ENCODE peak calls at places on chromosomes 1 and 21, in five cellular contexts. U is fibroblast of lung, R is heart right ventricle, M is neural progenitor cell, Q is aorta. G is an unnamed sample.

GRCh38 chr1:154429118-154429517 is 24.0 kb downstream of the IL6R start:
- DNase-seq in U (no peak), R (no peak), M (no peak), Q (no peak), G (no peak)

GRCh38 chr1:207754942-207755689 is 3.3 kb downstream of the CD46 start:
- DNase-seq in U (no peak), R (no peak), M (no peak), Q (no peak), G (no peak)

GRCh38 chr1:9265966-9266365 is 26.7 kb upstream of the SPSB1 start:
- DNase-seq in U (no peak), R (no peak), M (peak; percentile 36), Q (peak; percentile 39), G (no peak)

GRCh38 chr1:156490401-156491032 is 10.1 kb downstream of the MEF2D start:
- DNase-seq in U (no peak), R (peak; percentile 82), M (peak; percentile 66), Q (peak; percentile 69), G (no peak)

GRCh38 chr1:232459826-232460225 is 170.1 kb downstream of the SIPA1L2 start:
- DNase-seq in U (no peak), R (no peak), M (peak; percentile 32), Q (no peak), G (no peak)

GRCh38 chr1:1527092-1527816 is 13.2 kb downstream of the TMEM240 start:
- DNase-seq in U (no peak), R (no peak), M (no peak), Q (no peak), G (no peak)

GRCh38 chr1:52973843-52974242 is 46.8 kb downstream of the SCP2 start:
- DNase-seq in U (no peak), R (no peak), M (no peak), Q (no peak), G (no peak)

GRCh38 chr1:162847839-162848453 is 13.0 kb downstream of the CCDC190 start:
- DNase-seq in U (peak; percentile 86), R (peak; percentile 77), M (peak; percentile 81), Q (peak; percentile 84), G (peak; percentile 80)

GRCh38 chr1:77282866-77283539 is 1.2 kb downstream of the AK5 start:
- DNase-seq in U (no peak), R (no peak), M (peak; percentile 46), Q (no peak), G (no peak)

GRCh38 chr21:36694041-36694515 is 4.8 kb upstream of the SIM2 start:
- DNase-seq in U (peak; percentile 52), R (no peak), M (peak; percentile 56), Q (no peak), G (no peak)

GRCh38 chr1:197837911-197838310 is 62.6 kb upstream of the DENND1B start:
- DNase-seq in U (no peak), R (no peak), M (no peak), Q (no peak), G (no peak)

GRCh38 chr1:82927753-82928152 is 1071.2 kb downstream of the TTLL7 start:
- DNase-seq in U (peak; percentile 12), R (no peak), M (no peak), Q (no peak), G (no peak)

GRCh38 chr1:248851390-248851789 is 7.5 kb downstream of the ZNF692 start:
- DNase-seq in U (no peak), R (no peak), M (no peak), Q (no peak), G (peak; percentile 42)

GRCh38 chr1:9714257-9714718 is 62.8 kb downstream of the PIK3CD start:
- DNase-seq in U (no peak), R (no peak), M (no peak), Q (no peak), G (no peak)

GRCh38 chr1:91712981-91713841 is 172.7 kb downstream of the TGFBR3 start:
- DNase-seq in U (peak; percentile 77), R (peak; percentile 56), M (no peak), Q (no peak), G (peak; percentile 79)

GRCh38 chr1:229025576-229025975 is 245.3 kb upstream of the RAB4A start:
- DNase-seq in U (no peak), R (no peak), M (no peak), Q (no peak), G (no peak)

GRCh38 chr1:153792631-153793041 is 17.4 kb downstream of the SLC27A3 start:
- DNase-seq in U (no peak), R (no peak), M (peak; percentile 23), Q (no peak), G (peak; percentile 66)

GRCh38 chr1:204456826-204457361 is 37.7 kb downstream of the PIK3C2B start:
- DNase-seq in U (peak; percentile 76), R (peak; percentile 69), M (peak; percentile 57), Q (no peak), G (no peak)

GRCh38 chr1:95953005-95953404 is 719.0 kb downstream of the RWDD3 start:
- DNase-seq in U (peak; percentile 47), R (no peak), M (peak; percentile 37), Q (no peak), G (no peak)

GRCh38 chr1:43874716-43875115 is 58.9 kb upstream of the ARTN start:
- DNase-seq in U (no peak), R (no peak), M (no peak), Q (no peak), G (no peak)

GRCh38 chr21:35922618-35923017 is 137.7 kb downstream of the SETD4 start:
- DNase-seq in U (peak; percentile 32), R (no peak), M (no peak), Q (no peak), G (no peak)

GRCh38 chr1:45913183-45913924 is 109.9 kb downstream of the MAST2 start:
- DNase-seq in U (peak; percentile 83), R (peak; percentile 85), M (peak; percentile 16), Q (peak; percentile 72), G (peak; percentile 91)

GRCh38 chr1:212167098-212167497 is 118.1 kb upstream of the PPP2R5A start:
- DNase-seq in U (peak; percentile 80), R (peak; percentile 56), M (no peak), Q (no peak), G (no peak)

GRCh38 chr1:153985341-153985912 is 712 bp downstream of the RAB13 start:
- DNase-seq in U (peak; percentile 83), R (no peak), M (no peak), Q (peak; percentile 66), G (peak; percentile 79)

GRCh38 chr1:183089025-183089639 is 65.9 kb downstream of the LAMC1 start:
- DNase-seq in U (no peak), R (no peak), M (no peak), Q (no peak), G (no peak)

GRCh38 chr1:94039871-94040569 is 80.9 kb downstream of the ABCA4 start:
- DNase-seq in U (peak; percentile 50), R (no peak), M (no peak), Q (no peak), G (peak; percentile 59)

GRCh38 chr1:207789386-207789785 is 37.5 kb downstream of the CD46 start:
- DNase-seq in U (no peak), R (no peak), M (no peak), Q (no peak), G (no peak)

GRCh38 chr1:200627548-200628222 is 7.1 kb upstream of the KIF14 start:
- DNase-seq in U (no peak), R (no peak), M (no peak), Q (no peak), G (no peak)

GRCh38 chr1:43881415-43881814 is 52.2 kb upstream of the ARTN start:
- DNase-seq in U (no peak), R (no peak), M (peak; percentile 34), Q (no peak), G (peak; percentile 50)

GRCh38 chr1:18953656-18954259 is 2.7 kb downstream of the IFFO2 start:
- DNase-seq in U (no peak), R (no peak), M (no peak), Q (no peak), G (no peak)

GRCh38 chr1:178465011-178465410 is 31.8 kb downstream of the CLEC20A start:
- DNase-seq in U (peak; percentile 54), R (no peak), M (no peak), Q (no peak), G (no peak)

GRCh38 chr1:166933633-166934032 is 41.7 kb downstream of the ILDR2 start:
- DNase-seq in U (no peak), R (no peak), M (no peak), Q (no peak), G (no peak)

DNA sequence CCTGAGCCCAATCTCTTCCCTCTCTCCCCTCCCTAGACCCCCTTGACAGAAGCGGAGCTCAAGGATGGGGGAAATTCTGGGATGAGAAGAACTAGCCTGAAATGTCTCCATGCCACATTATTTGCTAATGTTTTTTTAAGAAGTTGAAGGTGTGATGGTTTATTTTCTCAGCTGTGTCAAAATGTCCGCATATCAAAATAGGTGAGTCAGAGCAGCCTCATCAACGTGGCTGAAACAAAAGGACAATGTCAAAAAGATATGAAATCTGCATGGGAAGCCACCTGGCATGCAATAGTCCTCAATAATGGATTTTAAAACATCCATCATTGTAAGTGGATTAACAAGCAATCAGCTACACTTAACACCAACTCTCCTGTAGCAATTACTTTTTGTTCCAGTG is 101.4 kb downstream of the BEND5 start:
- DNase-seq in U (no peak), R (no peak), M (no peak), Q (no peak), G (no peak)
- H3K4me1 ChIP-seq in U (no peaks in the 10 kb centered on the region), R (no peaks in the 10 kb centered on the region), M (peaks cover 10% of the 10 kb centered on the region), Q (no peaks in the 10 kb centered on the region), G (no peaks in the 10 kb centered on the region)

GRCh38 chr1:112698366-112699310 is 8.3 kb downstream of the RHOC start:
- DNase-seq in U (no peak), R (no peak), M (no peak), Q (no peak), G (no peak)
- H3K4me1 ChIP-seq in U (peaks cover 29% of the 10 kb centered on the region), R (peaks cover 57% of the 10 kb centered on the region), M (no peaks in the 10 kb centered on the region), Q (no peaks in the 10 kb centered on the region), G (peaks cover 16% of the 10 kb centered on the region)

GRCh38 chr1:111507411-111508201 is 4.2 kb upstream of the ADORA3 start:
- DNase-seq in U (peak; percentile 54), R (peak; percentile 73), M (peak; percentile 81), Q (peak; percentile 93), G (peak; percentile 79)
- H3K4me1 ChIP-seq in U (peaks cover 9% of the 10 kb centered on the region), R (peaks cover 38% of the 10 kb centered on the region), M (peaks cover 5% of the 10 kb centered on the region), Q (peaks cover 4% of the 10 kb centered on the region), G (peaks cover 31% of the 10 kb centered on the region)

GRCh38 chr21:26844258-26845065 is 747 bp downstream of the ADAMTS1 start:
- DNase-seq in U (peak; percentile 52), R (peak; percentile 68), M (peak; percentile 74), Q (peak; percentile 65), G (peak; percentile 54)
- H3K4me1 ChIP-seq in U (peaks cover 5% of the 10 kb centered on the region), R (peaks cover 23% of the 10 kb centered on the region), M (peaks cover 10% of the 10 kb centered on the region), Q (no peaks in the 10 kb centered on the region), G (peaks cover 38% of the 10 kb centered on the region)